ENCODE peak calls at places on chromosomes 6 and 20, in nine cellular contexts. One of them, this sample, is unnamed.
A peak's percentile ranks its signal among the peaks of the same experiment; 100 is the strongest.

GRCh38 chr6:23735151-23735550 is 390.9 kb upstream of the NRSN1 start:
- DNase-seq in PC-3: peak; percentile 57
- DNase-seq in endodermal cell: no peak
- DNase-seq in MCF 10A: peak; percentile 41
- DNase-seq in cardiac fibroblast: no peak
- DNase-seq in pancreas: no peak
- DNase-seq in nephron progenitor cell: no peak
- DNase-seq in CD8-positive, alpha-beta T cell: no peak
- DNase-seq in cardiac muscle cell: no peak
- DNase-seq in this sample: no peak

GRCh38 chr6:157246771-157247484 is 76.4 kb downstream of the TMEM242 start:
- DNase-seq in PC-3: no peak
- DNase-seq in endodermal cell: no peak
- DNase-seq in MCF 10A: no peak
- DNase-seq in cardiac fibroblast: no peak
- DNase-seq in pancreas: no peak
- DNase-seq in nephron progenitor cell: no peak
- DNase-seq in CD8-positive, alpha-beta T cell: no peak
- DNase-seq in cardiac muscle cell: no peak
- DNase-seq in this sample: no peak

GRCh38 chr6:143064996-143065683 is 4.5 kb downstream of the AIG1 start:
- DNase-seq in PC-3: peak; percentile 14
- DNase-seq in endodermal cell: no peak
- DNase-seq in MCF 10A: peak; percentile 31
- DNase-seq in cardiac fibroblast: peak; percentile 57
- DNase-seq in pancreas: no peak
- DNase-seq in nephron progenitor cell: no peak
- DNase-seq in CD8-positive, alpha-beta T cell: no peak
- DNase-seq in cardiac muscle cell: no peak
- DNase-seq in this sample: no peak

GRCh38 chr6:157089258-157089657 is 234.1 kb downstream of the TMEM242 start:
- DNase-seq in PC-3: no peak
- DNase-seq in endodermal cell: peak; percentile 91
- DNase-seq in MCF 10A: no peak
- DNase-seq in cardiac fibroblast: peak; percentile 39
- DNase-seq in pancreas: no peak
- DNase-seq in nephron progenitor cell: no peak
- DNase-seq in CD8-positive, alpha-beta T cell: no peak
- DNase-seq in cardiac muscle cell: peak; percentile 52
- DNase-seq in this sample: no peak

GRCh38 chr6:53800976-53801375 is 6.2 kb downstream of the LRRC1 start:
- DNase-seq in PC-3: no peak
- DNase-seq in endodermal cell: no peak
- DNase-seq in MCF 10A: no peak
- DNase-seq in cardiac fibroblast: no peak
- DNase-seq in pancreas: no peak
- DNase-seq in nephron progenitor cell: no peak
- DNase-seq in CD8-positive, alpha-beta T cell: no peak
- DNase-seq in cardiac muscle cell: no peak
- DNase-seq in this sample: no peak

GRCh38 chr20:25053207-25054132 is 4.5 kb downstream of the ACSS1 start:
- DNase-seq in PC-3: no peak
- DNase-seq in endodermal cell: peak; percentile 12
- DNase-seq in MCF 10A: no peak
- DNase-seq in cardiac fibroblast: peak; percentile 41
- DNase-seq in pancreas: no peak
- DNase-seq in nephron progenitor cell: no peak
- DNase-seq in CD8-positive, alpha-beta T cell: no peak
- DNase-seq in cardiac muscle cell: no peak
- DNase-seq in this sample: no peak

GRCh38 chr6:135054238-135054574 is 416 bp downstream of the HBS1L start:
- DNase-seq in PC-3: peak; percentile 2
- DNase-seq in endodermal cell: no peak
- DNase-seq in MCF 10A: no peak
- DNase-seq in cardiac fibroblast: no peak
- DNase-seq in pancreas: no peak
- DNase-seq in nephron progenitor cell: no peak
- DNase-seq in CD8-positive, alpha-beta T cell: no peak
- DNase-seq in cardiac muscle cell: no peak
- DNase-seq in this sample: no peak

GRCh38 chr6:2715737-2716136 is 35.0 kb downstream of the MYLK4 start:
- DNase-seq in PC-3: no peak
- DNase-seq in endodermal cell: no peak
- DNase-seq in MCF 10A: no peak
- DNase-seq in cardiac fibroblast: no peak
- DNase-seq in pancreas: no peak
- DNase-seq in nephron progenitor cell: no peak
- DNase-seq in CD8-positive, alpha-beta T cell: no peak
- DNase-seq in cardiac muscle cell: no peak
- DNase-seq in this sample: no peak

GRCh38 chr20:31811796-31812728 is 7.1 kb upstream of the MYLK2 start:
- DNase-seq in PC-3: no peak
- DNase-seq in endodermal cell: no peak
- DNase-seq in MCF 10A: no peak
- DNase-seq in cardiac fibroblast: peak; percentile 70
- DNase-seq in pancreas: peak; percentile 26
- DNase-seq in nephron progenitor cell: no peak
- DNase-seq in CD8-positive, alpha-beta T cell: no peak
- DNase-seq in cardiac muscle cell: peak; percentile 72
- DNase-seq in this sample: no peak

GRCh38 chr20:47620808-47621805 is 119.4 kb downstream of the NCOA3 start:
- DNase-seq in PC-3: peak; percentile 86
- DNase-seq in endodermal cell: no peak
- DNase-seq in MCF 10A: peak; percentile 53
- DNase-seq in cardiac fibroblast: peak; percentile 86
- DNase-seq in pancreas: no peak
- DNase-seq in nephron progenitor cell: no peak
- DNase-seq in CD8-positive, alpha-beta T cell: no peak
- DNase-seq in cardiac muscle cell: peak; percentile 58
- DNase-seq in this sample: peak; percentile 18

GRCh38 chr6:91476000-91476399 is 889.1 kb upstream of the MAP3K7 start:
- DNase-seq in PC-3: peak; percentile 82
- DNase-seq in endodermal cell: no peak
- DNase-seq in MCF 10A: peak; percentile 70
- DNase-seq in cardiac fibroblast: no peak
- DNase-seq in pancreas: no peak
- DNase-seq in nephron progenitor cell: no peak
- DNase-seq in CD8-positive, alpha-beta T cell: no peak
- DNase-seq in cardiac muscle cell: peak; percentile 42
- DNase-seq in this sample: peak; percentile 7

GRCh38 chr6:150395388-150396009 is 26.7 kb downstream of the IYD start:
- DNase-seq in PC-3: peak; percentile 67
- DNase-seq in endodermal cell: peak; percentile 86
- DNase-seq in MCF 10A: peak; percentile 75
- DNase-seq in cardiac fibroblast: peak; percentile 67
- DNase-seq in pancreas: peak; percentile 38
- DNase-seq in nephron progenitor cell: peak; percentile 58
- DNase-seq in CD8-positive, alpha-beta T cell: no peak
- DNase-seq in cardiac muscle cell: peak; percentile 82
- DNase-seq in this sample: peak; percentile 55

GRCh38 chr6:134049586-134049985 is 2.8 kb downstream of the SLC2A12 start:
- DNase-seq in PC-3: no peak
- DNase-seq in endodermal cell: no peak
- DNase-seq in MCF 10A: no peak
- DNase-seq in cardiac fibroblast: no peak
- DNase-seq in pancreas: no peak
- DNase-seq in nephron progenitor cell: no peak
- DNase-seq in CD8-positive, alpha-beta T cell: no peak
- DNase-seq in cardiac muscle cell: no peak
- DNase-seq in this sample: no peak

GRCh38 chr6:134057478-134057877 is 5.1 kb upstream of the SLC2A12 start:
- DNase-seq in PC-3: no peak
- DNase-seq in endodermal cell: peak; percentile 45
- DNase-seq in MCF 10A: peak; percentile 76
- DNase-seq in cardiac fibroblast: no peak
- DNase-seq in pancreas: no peak
- DNase-seq in nephron progenitor cell: no peak
- DNase-seq in CD8-positive, alpha-beta T cell: no peak
- DNase-seq in cardiac muscle cell: no peak
- DNase-seq in this sample: no peak

GRCh38 chr6:134056046-134056445 is 3.6 kb upstream of the SLC2A12 start:
- DNase-seq in PC-3: no peak
- DNase-seq in endodermal cell: peak; percentile 45
- DNase-seq in MCF 10A: no peak
- DNase-seq in cardiac fibroblast: no peak
- DNase-seq in pancreas: no peak
- DNase-seq in nephron progenitor cell: no peak
- DNase-seq in CD8-positive, alpha-beta T cell: no peak
- DNase-seq in cardiac muscle cell: no peak
- DNase-seq in this sample: no peak

GRCh38 chr6:134049176-134049575 is 3.2 kb downstream of the SLC2A12 start:
- DNase-seq in PC-3: no peak
- DNase-seq in endodermal cell: peak; percentile 30
- DNase-seq in MCF 10A: no peak
- DNase-seq in cardiac fibroblast: no peak
- DNase-seq in pancreas: no peak
- DNase-seq in nephron progenitor cell: no peak
- DNase-seq in CD8-positive, alpha-beta T cell: no peak
- DNase-seq in cardiac muscle cell: no peak
- DNase-seq in this sample: no peak

GRCh38 chr6:134052776-134053120 is 324 bp upstream of the SLC2A12 start:
- DNase-seq in PC-3: no peak
- DNase-seq in endodermal cell: no peak
- DNase-seq in MCF 10A: no peak
- DNase-seq in cardiac fibroblast: no peak
- DNase-seq in pancreas: no peak
- DNase-seq in nephron progenitor cell: no peak
- DNase-seq in CD8-positive, alpha-beta T cell: no peak
- DNase-seq in cardiac muscle cell: no peak
- DNase-seq in this sample: no peak
- TF ChIP-seq CTCF in PC-3: no peak
- TF ChIP-seq CTCF in endodermal cell: no peak
- TF ChIP-seq CTCF in MCF 10A: no peak
- TF ChIP-seq CTCF in cardiac fibroblast: no peak
- TF ChIP-seq CTCF in pancreas: no peak
- TF ChIP-seq CTCF in nephron progenitor cell: no peak
- TF ChIP-seq CTCF in CD8-positive, alpha-beta T cell: no peak
- TF ChIP-seq CTCF in cardiac muscle cell: no peak
- TF ChIP-seq CTCF in this sample: no peak

GRCh38 chr6:48610846-48611245 is 499.8 kb upstream of the PTCHD4 start:
- DNase-seq in PC-3: peak; percentile 34
- DNase-seq in endodermal cell: no peak
- DNase-seq in MCF 10A: peak; percentile 20
- DNase-seq in cardiac fibroblast: peak; percentile 59
- DNase-seq in pancreas: no peak
- DNase-seq in nephron progenitor cell: no peak
- DNase-seq in CD8-positive, alpha-beta T cell: no peak
- DNase-seq in cardiac muscle cell: no peak
- DNase-seq in this sample: no peak
- TF ChIP-seq CTCF in PC-3: no peak
- TF ChIP-seq CTCF in endodermal cell: no peak
- TF ChIP-seq CTCF in MCF 10A: no peak
- TF ChIP-seq CTCF in cardiac fibroblast: no peak
- TF ChIP-seq CTCF in pancreas: no peak
- TF ChIP-seq CTCF in nephron progenitor cell: no peak
- TF ChIP-seq CTCF in CD8-positive, alpha-beta T cell: no peak
- TF ChIP-seq CTCF in cardiac muscle cell: no peak
- TF ChIP-seq CTCF in this sample: no peak

GRCh38 chr6:11930240-11930639 is 81.9 kb upstream of the HIVEP1 start:
- DNase-seq in PC-3: no peak
- DNase-seq in endodermal cell: no peak
- DNase-seq in MCF 10A: no peak
- DNase-seq in cardiac fibroblast: no peak
- DNase-seq in pancreas: no peak
- DNase-seq in nephron progenitor cell: no peak
- DNase-seq in CD8-positive, alpha-beta T cell: no peak
- DNase-seq in cardiac muscle cell: no peak
- DNase-seq in this sample: no peak

GRCh38 chr6:11925805-11926204 is 86.3 kb upstream of the HIVEP1 start:
- DNase-seq in PC-3: no peak
- DNase-seq in endodermal cell: peak; percentile 45
- DNase-seq in MCF 10A: no peak
- DNase-seq in cardiac fibroblast: no peak
- DNase-seq in pancreas: no peak
- DNase-seq in nephron progenitor cell: no peak
- DNase-seq in CD8-positive, alpha-beta T cell: no peak
- DNase-seq in cardiac muscle cell: no peak
- DNase-seq in this sample: no peak

GRCh38 chr6:11929451-11929850 is 82.7 kb upstream of the HIVEP1 start:
- DNase-seq in PC-3: no peak
- DNase-seq in endodermal cell: no peak
- DNase-seq in MCF 10A: peak; percentile 15
- DNase-seq in cardiac fibroblast: no peak
- DNase-seq in pancreas: no peak
- DNase-seq in nephron progenitor cell: no peak
- DNase-seq in CD8-positive, alpha-beta T cell: no peak
- DNase-seq in cardiac muscle cell: no peak
- DNase-seq in this sample: no peak

GRCh38 chr6:11931296-11932035 is 80.6 kb upstream of the HIVEP1 start:
- DNase-seq in PC-3: no peak
- DNase-seq in endodermal cell: no peak
- DNase-seq in MCF 10A: no peak
- DNase-seq in cardiac fibroblast: no peak
- DNase-seq in pancreas: no peak
- DNase-seq in nephron progenitor cell: no peak
- DNase-seq in CD8-positive, alpha-beta T cell: no peak
- DNase-seq in cardiac muscle cell: no peak
- DNase-seq in this sample: no peak

DNA sequence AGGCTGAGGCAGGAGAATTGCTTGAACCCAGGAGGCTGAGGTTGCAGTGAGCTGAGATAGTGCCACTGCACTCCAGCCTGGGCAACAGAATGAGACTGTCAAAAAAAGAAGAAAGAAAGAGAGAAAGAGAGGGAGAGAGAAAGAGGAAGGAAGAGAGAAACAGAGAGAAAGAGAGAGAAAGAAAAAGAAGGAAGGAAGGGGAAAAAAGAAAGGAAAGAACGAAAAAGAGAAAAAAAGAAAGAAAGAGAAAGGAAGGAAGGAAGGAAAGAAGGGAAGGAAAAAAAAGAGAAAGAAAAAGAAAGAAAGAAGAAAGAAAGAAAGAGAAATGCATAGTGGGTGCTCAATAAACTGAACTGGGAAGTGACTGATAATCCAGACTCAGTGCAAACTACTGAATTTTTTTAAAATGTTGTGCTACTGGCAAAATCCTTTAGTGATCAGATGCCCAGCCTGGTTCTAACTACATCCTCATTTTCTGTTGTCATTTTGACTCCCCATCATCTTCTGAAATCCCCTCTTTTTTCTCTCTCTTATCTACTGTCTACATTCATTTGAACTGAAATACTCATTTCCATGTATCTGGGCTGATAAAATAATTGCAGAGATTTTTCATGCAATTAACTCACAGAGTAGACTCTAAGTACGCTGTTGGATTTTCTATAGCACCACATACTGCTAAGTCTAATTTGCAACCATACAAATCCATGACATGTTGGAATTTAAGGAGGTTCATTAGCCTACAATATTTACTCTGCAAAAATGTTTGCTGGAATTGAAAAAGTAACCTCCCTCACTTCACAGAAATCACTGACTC is 85.3 kb upstream of the HIVEP1 start:
- DNase-seq in PC-3: no peak
- DNase-seq in endodermal cell: no peak
- DNase-seq in MCF 10A: no peak
- DNase-seq in cardiac fibroblast: no peak
- DNase-seq in pancreas: no peak
- DNase-seq in nephron progenitor cell: no peak
- DNase-seq in CD8-positive, alpha-beta T cell: no peak
- DNase-seq in cardiac muscle cell: no peak
- DNase-seq in this sample: no peak
- TF ChIP-seq CTCF in PC-3: no peak
- TF ChIP-seq CTCF in endodermal cell: no peak
- TF ChIP-seq CTCF in MCF 10A: no peak
- TF ChIP-seq CTCF in cardiac fibroblast: no peak
- TF ChIP-seq CTCF in pancreas: no peak
- TF ChIP-seq CTCF in nephron progenitor cell: no peak
- TF ChIP-seq CTCF in CD8-positive, alpha-beta T cell: no peak
- TF ChIP-seq CTCF in cardiac muscle cell: no peak
- TF ChIP-seq CTCF in this sample: no peak

GRCh38 chr20:3681352-3681930 is 369 bp downstream of the ADAM33 start:
- DNase-seq in PC-3: no peak
- DNase-seq in endodermal cell: no peak
- DNase-seq in MCF 10A: no peak
- DNase-seq in cardiac fibroblast: no peak
- DNase-seq in pancreas: no peak
- DNase-seq in nephron progenitor cell: no peak
- DNase-seq in CD8-positive, alpha-beta T cell: no peak
- DNase-seq in cardiac muscle cell: no peak
- DNase-seq in this sample: no peak
- TF ChIP-seq CTCF in PC-3: no peak
- TF ChIP-seq CTCF in endodermal cell: no peak
- TF ChIP-seq CTCF in MCF 10A: no peak
- TF ChIP-seq CTCF in cardiac fibroblast: no peak
- TF ChIP-seq CTCF in pancreas: no peak
- TF ChIP-seq CTCF in nephron progenitor cell: no peak
- TF ChIP-seq CTCF in CD8-positive, alpha-beta T cell: no peak
- TF ChIP-seq CTCF in cardiac muscle cell: no peak
- TF ChIP-seq CTCF in this sample: no peak

This sample was measured in GM20000.